ENCODE peak calls at places on chromosomes 3 and 15, in eight cellular contexts. S, W, R, D, O, Y, E and A are unnamed samples.

GRCh38 chr15:74773731-74774252 is 8.1 kb upstream of the CSK start:
- DNase-seq in S (no peak), W (no peak), R (no peak), D (no peak), O (no peak), Y (no peak), E (no peak), A (no peak)

GRCh38 chr3:87167634-87168456 is 59.3 kb upstream of the CHMP2B start:
- DNase-seq in S (peak; percentile 48), W (peak; percentile 37), R (no peak), D (no peak), O (no peak), Y (peak; percentile 10), E (peak; percentile 22), A (peak; percentile 4)

GRCh38 chr15:83106994-83107840 is at the start of gene TM6SF1:
- DNase-seq in S (no peak), W (no peak), R (peak; percentile 18), D (no peak), O (no peak), Y (peak; percentile 12), E (no peak), A (peak; percentile 5)

GRCh38 chr15:80132382-80132781 is 20.4 kb upstream of the FAH start:
- DNase-seq in S (no peak), W (no peak), R (no peak), D (no peak), O (no peak), Y (no peak), E (no peak), A (no peak)

GRCh38 chr3:85912981-85913380 is 954.2 kb downstream of the CADM2 start:
- DNase-seq in S (no peak), W (no peak), R (no peak), D (no peak), O (no peak), Y (no peak), E (no peak), A (no peak)

GRCh38 chr3:108403921-108404320 is 106.5 kb downstream of the MYH15 start:
- DNase-seq in S (no peak), W (no peak), R (no peak), D (no peak), O (no peak), Y (no peak), E (no peak), A (no peak)

GRCh38 chr3:141266797-141267555 is 35.4 kb downstream of the PXYLP1 start:
- DNase-seq in S (no peak), W (no peak), R (no peak), D (no peak), O (peak; percentile 11), Y (peak; percentile 56), E (no peak), A (peak; percentile 16)

GRCh38 chr3:179765396-179765795 is 112.6 kb downstream of the USP13 start:
- DNase-seq in S (peak; percentile 12), W (peak; percentile 83), R (no peak), D (no peak), O (no peak), Y (no peak), E (no peak), A (no peak)

GRCh38 chr3:143483214-143483613 is 363.6 kb downstream of the CHST2 start:
- DNase-seq in S (no peak), W (no peak), R (no peak), D (no peak), O (no peak), Y (no peak), E (no peak), A (no peak)

GRCh38 chr15:77426871-77427270 is 6.2 kb downstream of the HMG20A start:
- DNase-seq in S (no peak), W (no peak), R (no peak), D (no peak), O (no peak), Y (no peak), E (no peak), A (no peak)

GRCh38 chr15:51864408-51865056 is 35.1 kb downstream of the TMOD3 start:
- DNase-seq in S (no peak), W (no peak), R (no peak), D (no peak), O (no peak), Y (peak; percentile 49), E (no peak), A (no peak)

GRCh38 chr3:71051893-71052687 is 531.4 kb downstream of the FOXP1 start:
- DNase-seq in S (peak; percentile 54), W (no peak), R (no peak), D (no peak), O (no peak), Y (no peak), E (no peak), A (no peak)

GRCh38 chr3:156630081-156630772 is 44.2 kb upstream of the TIPARP start:
- DNase-seq in S (no peak), W (no peak), R (no peak), D (no peak), O (no peak), Y (no peak), E (no peak), A (no peak)

GRCh38 chr3:112013058-112013783 is 14.5 kb downstream of the TAGLN3 start:
- DNase-seq in S (peak; percentile 71), W (no peak), R (peak; percentile 53), D (peak; percentile 86), O (peak; percentile 36), Y (peak; percentile 82), E (peak; percentile 46), A (peak; percentile 42)

GRCh38 chr3:11514191-11514770 is 129.4 kb downstream of the VGLL4 start:
- DNase-seq in S (peak; percentile 79), W (no peak), R (no peak), D (peak; percentile 19), O (no peak), Y (no peak), E (peak; percentile 20), A (no peak)

GRCh38 chr3:102083971-102084370 is 234.7 kb downstream of the NFKBIZ start:
- DNase-seq in S (no peak), W (no peak), R (no peak), D (no peak), O (no peak), Y (no peak), E (no peak), A (no peak)

GRCh38 chr15:88621789-88622604 is 857 bp downstream of the AEN start:
- DNase-seq in S (no peak), W (no peak), R (peak; percentile 27), D (no peak), O (peak; percentile 46), Y (peak; percentile 76), E (no peak), A (no peak)

GRCh38 chr3:128385080-128385832 is 81.4 kb downstream of the DNAJB8 start:
- DNase-seq in S (peak; percentile 94), W (no peak), R (no peak), D (no peak), O (no peak), Y (no peak), E (no peak), A (no peak)

GRCh38 chr15:37001436-37001835 is 98.9 kb downstream of the MEIS2 start:
- DNase-seq in S (no peak), W (no peak), R (no peak), D (no peak), O (no peak), Y (no peak), E (no peak), A (no peak)

GRCh38 chr3:61733866-61734265 is 172.5 kb downstream of the PTPRG start:
- DNase-seq in S (peak; percentile 4), W (no peak), R (no peak), D (no peak), O (no peak), Y (no peak), E (no peak), A (no peak)

GRCh38 chr3:194023501-194024280 is 112.3 kb upstream of the HES1 start:
- DNase-seq in S (no peak), W (no peak), R (no peak), D (no peak), O (no peak), Y (no peak), E (peak; percentile 39), A (no peak)

GRCh38 chr3:133474251-133474801 is 74.5 kb downstream of the BFSP2 start:
- DNase-seq in S (peak; percentile 62), W (no peak), R (no peak), D (no peak), O (no peak), Y (no peak), E (peak; percentile 75), A (no peak)

GRCh38 chr3:58063424-58063823 is 55.2 kb downstream of the FLNB start:
- DNase-seq in S (peak; percentile 69), W (no peak), R (no peak), D (no peak), O (no peak), Y (no peak), E (no peak), A (no peak)

GRCh38 chr3:171982829-171983228 is 56.5 kb upstream of the FNDC3B start:
- DNase-seq in S (peak; percentile 44), W (no peak), R (no peak), D (no peak), O (no peak), Y (no peak), E (no peak), A (no peak)

GRCh38 chr3:129305592-129306091 is 27.0 kb downstream of the HMCES start:
- DNase-seq in S (peak; percentile 48), W (no peak), R (no peak), D (peak; percentile 32), O (peak; percentile 27), Y (peak; percentile 59), E (peak; percentile 79), A (peak; percentile 52)